ENCODE peak calls at places on chromosomes 3 and 15, in six cellular contexts. B is activated naive CD4-positive, alpha-beta T cell; U is pulmonary artery endothelial cell; C is dermis microvascular lymphatic vessel endothelial cell; Y is AG04450; I is HCEC 1CT. T is an unnamed sample.

GRCh38 chr3:9349321-9350117 is 13.3 kb upstream of the THUMPD3 start:
- DNase-seq in B (no peak), U (no peak), C (no peak), Y (no peak), I (peak; percentile 99), T (peak; percentile 48)

GRCh38 chr3:14204605-14205284 is 26.1 kb downstream of the LSM3 start:
- DNase-seq in B (no peak), U (no peak), C (peak; percentile 84), Y (no peak), I (peak; percentile 25), T (no peak)

GRCh38 chr15:66224946-66225345 is 28.6 kb downstream of the MEGF11 start:
- DNase-seq in B (no peak), U (no peak), C (no peak), Y (no peak), I (no peak), T (no peak)

GRCh38 chr3:71628571-71628970 is 45.0 kb upstream of the FOXP1 start:
- DNase-seq in B (no peak), U (no peak), C (no peak), Y (no peak), I (peak; percentile 17), T (no peak)

GRCh38 chr15:51277085-51277484 is 61.3 kb downstream of the CYP19A1 start:
- DNase-seq in B (no peak), U (no peak), C (no peak), Y (no peak), I (no peak), T (no peak)

GRCh38 chr3:157502916-157503620 is at the start of gene VEPH1:
- DNase-seq in B (no peak), U (no peak), C (no peak), Y (peak; percentile 26), I (peak; percentile 86), T (no peak)

GRCh38 chr3:119637679-119638525 is 22.5 kb downstream of the POPDC2 start:
- DNase-seq in B (no peak), U (peak; percentile 62), C (no peak), Y (peak; percentile 44), I (peak; percentile 84), T (peak; percentile 69)

GRCh38 chr3:195806211-195806915 is 5.4 kb downstream of the MUC4 start:
- DNase-seq in B (no peak), U (peak; percentile 63), C (peak; percentile 11), Y (no peak), I (no peak), T (no peak)

GRCh38 chr3:72559377-72559776 is 288.9 kb downstream of the SHQ1 start:
- DNase-seq in B (no peak), U (no peak), C (no peak), Y (no peak), I (no peak), T (no peak)

GRCh38 chr15:94478763-94479162 is 247.4 kb downstream of the MCTP2 start:
- DNase-seq in B (no peak), U (no peak), C (no peak), Y (no peak), I (no peak), T (no peak)

GRCh38 chr3:52606373-52607085 is 70.1 kb downstream of the UQCC5 start:
- DNase-seq in B (no peak), U (no peak), C (peak; percentile 74), Y (no peak), I (peak; percentile 7), T (peak; percentile 5)